ENCODE peak calls at places on chromosomes 11 and 22, in six cellular contexts. One of them, this sample, is unnamed.

GRCh38 chr11:72333657-72334056 is 89.7 kb upstream of the PHOX2A start:
- DNase-seq in stimulated activated CD4-positive, alpha-beta T cell treated with anti-CD3 and anti-CD28 coated beads, Interleukin-15, amount 100 ng/mL, for 1 hour: no peak
- DNase-seq in activated CD8-positive, alpha-beta memory T cell treated with anti-CD3 and anti-CD28 coated beads, Interleukin-2, amount 50 U/mL, for 48 hours: no peak
- DNase-seq in AG08396: no peak
- DNase-seq in activated B cell treated with CpG ODN at 0.5 μM for 24 hours: no peak
- DNase-seq in PC-3: no peak
- DNase-seq in this sample: no peak

GRCh38 chr11:4072668-4073285 is 21.8 kb upstream of the RRM1 start:
- DNase-seq in activated CD8-positive, alpha-beta memory T cell treated with anti-CD3 and anti-CD28 coated beads, Interleukin-2, amount 50 U/mL, for 48 hours: no peak
- DNase-seq in PC-3: peak
- DNase-seq in stimulated activated CD4-positive, alpha-beta T cell treated with anti-CD3 and anti-CD28 coated beads, Interleukin-15, amount 100 ng/mL, for 1 hour: no peak
- DNase-seq in AG08396: peak
- DNase-seq in activated B cell treated with CpG ODN at 0.5 μM for 24 hours: no peak
- DNase-seq in this sample: peak

GRCh38 chr11:127017482-127017881 is 16.9 kb upstream of the KIRREL3 start:
- DNase-seq in activated B cell treated with CpG ODN at 0.5 μM for 24 hours: no peak
- DNase-seq in AG08396: peak
- DNase-seq in PC-3: peak
- DNase-seq in stimulated activated CD4-positive, alpha-beta T cell treated with anti-CD3 and anti-CD28 coated beads, Interleukin-15, amount 100 ng/mL, for 1 hour: no peak
- DNase-seq in activated CD8-positive, alpha-beta memory T cell treated with anti-CD3 and anti-CD28 coated beads, Interleukin-2, amount 50 U/mL, for 48 hours: no peak
- DNase-seq in this sample: peak

GRCh38 chr11:86715611-86716010 is 43.2 kb upstream of the ME3 start:
- DNase-seq in stimulated activated CD4-positive, alpha-beta T cell treated with anti-CD3 and anti-CD28 coated beads, Interleukin-15, amount 100 ng/mL, for 1 hour: no peak
- DNase-seq in activated B cell treated with CpG ODN at 0.5 μM for 24 hours: no peak
- DNase-seq in AG08396: no peak
- DNase-seq in activated CD8-positive, alpha-beta memory T cell treated with anti-CD3 and anti-CD28 coated beads, Interleukin-2, amount 50 U/mL, for 48 hours: no peak
- DNase-seq in PC-3: no peak
- DNase-seq in this sample: no peak

GRCh38 chr22:38348751-38349496 is 31.7 kb upstream of the CSNK1E start:
- DNase-seq in AG08396: no peak
- DNase-seq in stimulated activated CD4-positive, alpha-beta T cell treated with anti-CD3 and anti-CD28 coated beads, Interleukin-15, amount 100 ng/mL, for 1 hour: no peak
- DNase-seq in activated CD8-positive, alpha-beta memory T cell treated with anti-CD3 and anti-CD28 coated beads, Interleukin-2, amount 50 U/mL, for 48 hours: peak
- DNase-seq in activated B cell treated with CpG ODN at 0.5 μM for 24 hours: peak
- DNase-seq in PC-3: no peak
- DNase-seq in this sample: no peak

GRCh38 chr11:63919267-63920125 is 2.5 kb upstream of the RCOR2 start:
- DNase-seq in stimulated activated CD4-positive, alpha-beta T cell treated with anti-CD3 and anti-CD28 coated beads, Interleukin-15, amount 100 ng/mL, for 1 hour: no peak
- DNase-seq in activated B cell treated with CpG ODN at 0.5 μM for 24 hours: no peak
- DNase-seq in activated CD8-positive, alpha-beta memory T cell treated with anti-CD3 and anti-CD28 coated beads, Interleukin-2, amount 50 U/mL, for 48 hours: no peak
- DNase-seq in AG08396: no peak
- DNase-seq in PC-3: no peak
- DNase-seq in this sample: peak

GRCh38 chr11:81246937-81247336 is 1486.7 kb downstream of the FAM181B start:
- DNase-seq in AG08396: no peak
- DNase-seq in PC-3: no peak
- DNase-seq in activated CD8-positive, alpha-beta memory T cell treated with anti-CD3 and anti-CD28 coated beads, Interleukin-2, amount 50 U/mL, for 48 hours: no peak
- DNase-seq in stimulated activated CD4-positive, alpha-beta T cell treated with anti-CD3 and anti-CD28 coated beads, Interleukin-15, amount 100 ng/mL, for 1 hour: no peak
- DNase-seq in activated B cell treated with CpG ODN at 0.5 μM for 24 hours: no peak
- DNase-seq in this sample: no peak

GRCh38 chr11:59841514-59841913 is 3.8 kb downstream of the CBLIF start:
- DNase-seq in PC-3: no peak
- DNase-seq in activated B cell treated with CpG ODN at 0.5 μM for 24 hours: no peak
- DNase-seq in AG08396: no peak
- DNase-seq in stimulated activated CD4-positive, alpha-beta T cell treated with anti-CD3 and anti-CD28 coated beads, Interleukin-15, amount 100 ng/mL, for 1 hour: no peak
- DNase-seq in activated CD8-positive, alpha-beta memory T cell treated with anti-CD3 and anti-CD28 coated beads, Interleukin-2, amount 50 U/mL, for 48 hours: no peak
- DNase-seq in this sample: no peak

GRCh38 chr22:21660904-21661303 is 4.9 kb upstream of the PPIL2 start:
- DNase-seq in activated B cell treated with CpG ODN at 0.5 μM for 24 hours: no peak
- DNase-seq in AG08396: no peak
- DNase-seq in activated CD8-positive, alpha-beta memory T cell treated with anti-CD3 and anti-CD28 coated beads, Interleukin-2, amount 50 U/mL, for 48 hours: no peak
- DNase-seq in PC-3: no peak
- DNase-seq in stimulated activated CD4-positive, alpha-beta T cell treated with anti-CD3 and anti-CD28 coated beads, Interleukin-15, amount 100 ng/mL, for 1 hour: no peak
- DNase-seq in this sample: no peak

GRCh38 chr22:31350410-31350863 is 4.3 kb upstream of the PATZ1 start:
- DNase-seq in activated CD8-positive, alpha-beta memory T cell treated with anti-CD3 and anti-CD28 coated beads, Interleukin-2, amount 50 U/mL, for 48 hours: no peak
- DNase-seq in activated B cell treated with CpG ODN at 0.5 μM for 24 hours: no peak
- DNase-seq in stimulated activated CD4-positive, alpha-beta T cell treated with anti-CD3 and anti-CD28 coated beads, Interleukin-15, amount 100 ng/mL, for 1 hour: no peak
- DNase-seq in AG08396: no peak
- DNase-seq in PC-3: no peak
- DNase-seq in this sample: no peak

GRCh38 chr11:31022080-31022479 is 347.5 kb downstream of the DCDC1 start:
- DNase-seq in activated CD8-positive, alpha-beta memory T cell treated with anti-CD3 and anti-CD28 coated beads, Interleukin-2, amount 50 U/mL, for 48 hours: no peak
- DNase-seq in stimulated activated CD4-positive, alpha-beta T cell treated with anti-CD3 and anti-CD28 coated beads, Interleukin-15, amount 100 ng/mL, for 1 hour: no peak
- DNase-seq in AG08396: no peak
- DNase-seq in PC-3: no peak
- DNase-seq in activated B cell treated with CpG ODN at 0.5 μM for 24 hours: no peak
- DNase-seq in this sample: no peak

GRCh38 chr22:27105142-27106025 is 448.0 kb downstream of the MIAT start:
- DNase-seq in stimulated activated CD4-positive, alpha-beta T cell treated with anti-CD3 and anti-CD28 coated beads, Interleukin-15, amount 100 ng/mL, for 1 hour: no peak
- DNase-seq in AG08396: peak
- DNase-seq in activated CD8-positive, alpha-beta memory T cell treated with anti-CD3 and anti-CD28 coated beads, Interleukin-2, amount 50 U/mL, for 48 hours: no peak
- DNase-seq in activated B cell treated with CpG ODN at 0.5 μM for 24 hours: no peak
- DNase-seq in PC-3: no peak
- DNase-seq in this sample: peak

GRCh38 chr22:49963647-49964026 is 3.1 kb downstream of the PIM3 start:
- DNase-seq in activated CD8-positive, alpha-beta memory T cell treated with anti-CD3 and anti-CD28 coated beads, Interleukin-2, amount 50 U/mL, for 48 hours: peak
- DNase-seq in AG08396: no peak
- DNase-seq in PC-3: no peak
- DNase-seq in stimulated activated CD4-positive, alpha-beta T cell treated with anti-CD3 and anti-CD28 coated beads, Interleukin-15, amount 100 ng/mL, for 1 hour: peak
- DNase-seq in activated B cell treated with CpG ODN at 0.5 μM for 24 hours: no peak
- DNase-seq in this sample: no peak

GRCh38 chr11:107250017-107250416 is 207.6 kb downstream of the CWF19L2 start:
- DNase-seq in PC-3: no peak
- DNase-seq in AG08396: no peak
- DNase-seq in activated CD8-positive, alpha-beta memory T cell treated with anti-CD3 and anti-CD28 coated beads, Interleukin-2, amount 50 U/mL, for 48 hours: no peak
- DNase-seq in activated B cell treated with CpG ODN at 0.5 μM for 24 hours: no peak
- DNase-seq in stimulated activated CD4-positive, alpha-beta T cell treated with anti-CD3 and anti-CD28 coated beads, Interleukin-15, amount 100 ng/mL, for 1 hour: no peak
- DNase-seq in this sample: no peak

GRCh38 chr11:113977701-113978100 is 2.8 kb downstream of the HTR3A start:
- DNase-seq in stimulated activated CD4-positive, alpha-beta T cell treated with anti-CD3 and anti-CD28 coated beads, Interleukin-15, amount 100 ng/mL, for 1 hour: no peak
- DNase-seq in activated B cell treated with CpG ODN at 0.5 μM for 24 hours: peak
- DNase-seq in activated CD8-positive, alpha-beta memory T cell treated with anti-CD3 and anti-CD28 coated beads, Interleukin-2, amount 50 U/mL, for 48 hours: no peak
- DNase-seq in PC-3: no peak
- DNase-seq in AG08396: no peak
- DNase-seq in this sample: no peak

GRCh38 chr11:32531528-32531927 is 52.1 kb upstream of the EIF3M start:
- DNase-seq in stimulated activated CD4-positive, alpha-beta T cell treated with anti-CD3 and anti-CD28 coated beads, Interleukin-15, amount 100 ng/mL, for 1 hour: no peak
- DNase-seq in activated B cell treated with CpG ODN at 0.5 μM for 24 hours: no peak
- DNase-seq in PC-3: peak
- DNase-seq in activated CD8-positive, alpha-beta memory T cell treated with anti-CD3 and anti-CD28 coated beads, Interleukin-2, amount 50 U/mL, for 48 hours: no peak
- DNase-seq in AG08396: no peak
- DNase-seq in this sample: peak

GRCh38 chr22:47599753-47600152 is 837.3 kb downstream of the TBC1D22A start:
- DNase-seq in stimulated activated CD4-positive, alpha-beta T cell treated with anti-CD3 and anti-CD28 coated beads, Interleukin-15, amount 100 ng/mL, for 1 hour: no peak
- DNase-seq in PC-3: no peak
- DNase-seq in AG08396: no peak
- DNase-seq in activated CD8-positive, alpha-beta memory T cell treated with anti-CD3 and anti-CD28 coated beads, Interleukin-2, amount 50 U/mL, for 48 hours: peak
- DNase-seq in activated B cell treated with CpG ODN at 0.5 μM for 24 hours: no peak
- DNase-seq in this sample: no peak

GRCh38 chr11:75858042-75858441 is 43.0 kb downstream of the UVRAG start:
- DNase-seq in activated CD8-positive, alpha-beta memory T cell treated with anti-CD3 and anti-CD28 coated beads, Interleukin-2, amount 50 U/mL, for 48 hours: no peak
- DNase-seq in stimulated activated CD4-positive, alpha-beta T cell treated with anti-CD3 and anti-CD28 coated beads, Interleukin-15, amount 100 ng/mL, for 1 hour: no peak
- DNase-seq in AG08396: no peak
- DNase-seq in PC-3: peak
- DNase-seq in activated B cell treated with CpG ODN at 0.5 μM for 24 hours: no peak
- DNase-seq in this sample: no peak

GRCh38 chr22:28249402-28249801 is 330.3 kb upstream of the PITPNB start:
- DNase-seq in activated CD8-positive, alpha-beta memory T cell treated with anti-CD3 and anti-CD28 coated beads, Interleukin-2, amount 50 U/mL, for 48 hours: no peak
- DNase-seq in stimulated activated CD4-positive, alpha-beta T cell treated with anti-CD3 and anti-CD28 coated beads, Interleukin-15, amount 100 ng/mL, for 1 hour: no peak
- DNase-seq in AG08396: no peak
- DNase-seq in PC-3: no peak
- DNase-seq in activated B cell treated with CpG ODN at 0.5 μM for 24 hours: no peak
- DNase-seq in this sample: no peak

GRCh38 chr11:117604349-117604995 is 192.5 kb downstream of the DSCAML1 start:
- DNase-seq in PC-3: peak
- DNase-seq in AG08396: peak
- DNase-seq in activated CD8-positive, alpha-beta memory T cell treated with anti-CD3 and anti-CD28 coated beads, Interleukin-2, amount 50 U/mL, for 48 hours: no peak
- DNase-seq in activated B cell treated with CpG ODN at 0.5 μM for 24 hours: no peak
- DNase-seq in stimulated activated CD4-positive, alpha-beta T cell treated with anti-CD3 and anti-CD28 coated beads, Interleukin-15, amount 100 ng/mL, for 1 hour: no peak
- DNase-seq in this sample: peak

GRCh38 chr11:73099512-73100266 is 42.4 kb downstream of the FCHSD2 start:
- DNase-seq in activated B cell treated with CpG ODN at 0.5 μM for 24 hours: no peak
- DNase-seq in AG08396: no peak
- DNase-seq in PC-3: no peak
- DNase-seq in stimulated activated CD4-positive, alpha-beta T cell treated with anti-CD3 and anti-CD28 coated beads, Interleukin-15, amount 100 ng/mL, for 1 hour: no peak
- DNase-seq in activated CD8-positive, alpha-beta memory T cell treated with anti-CD3 and anti-CD28 coated beads, Interleukin-2, amount 50 U/mL, for 48 hours: no peak
- DNase-seq in this sample: no peak

GRCh38 chr11:116379185-116379828 is 393.5 kb downstream of the BUD13 start:
- DNase-seq in PC-3: peak
- DNase-seq in AG08396: no peak
- DNase-seq in stimulated activated CD4-positive, alpha-beta T cell treated with anti-CD3 and anti-CD28 coated beads, Interleukin-15, amount 100 ng/mL, for 1 hour: no peak
- DNase-seq in activated B cell treated with CpG ODN at 0.5 μM for 24 hours: no peak
- DNase-seq in activated CD8-positive, alpha-beta memory T cell treated with anti-CD3 and anti-CD28 coated beads, Interleukin-2, amount 50 U/mL, for 48 hours: no peak
- DNase-seq in this sample: peak

GRCh38 chr22:47072642-47072967 is 310.2 kb downstream of the TBC1D22A start:
- DNase-seq in stimulated activated CD4-positive, alpha-beta T cell treated with anti-CD3 and anti-CD28 coated beads, Interleukin-15, amount 100 ng/mL, for 1 hour: no peak
- DNase-seq in AG08396: no peak
- DNase-seq in PC-3: no peak
- DNase-seq in activated CD8-positive, alpha-beta memory T cell treated with anti-CD3 and anti-CD28 coated beads, Interleukin-2, amount 50 U/mL, for 48 hours: no peak
- DNase-seq in activated B cell treated with CpG ODN at 0.5 μM for 24 hours: no peak
- DNase-seq in this sample: no peak

GRCh38 chr11:68373189-68373809 is 60.9 kb downstream of the LRP5 start:
- DNase-seq in activated CD8-positive, alpha-beta memory T cell treated with anti-CD3 and anti-CD28 coated beads, Interleukin-2, amount 50 U/mL, for 48 hours: no peak
- DNase-seq in stimulated activated CD4-positive, alpha-beta T cell treated with anti-CD3 and anti-CD28 coated beads, Interleukin-15, amount 100 ng/mL, for 1 hour: no peak
- DNase-seq in PC-3: no peak
- DNase-seq in activated B cell treated with CpG ODN at 0.5 μM for 24 hours: no peak
- DNase-seq in AG08396: peak
- DNase-seq in this sample: no peak

GRCh38 chr11:64753380-64754123 is 6.2 kb downstream of the PYGM start:
- DNase-seq in PC-3: no peak
- DNase-seq in AG08396: no peak
- DNase-seq in activated B cell treated with CpG ODN at 0.5 μM for 24 hours: no peak
- DNase-seq in stimulated activated CD4-positive, alpha-beta T cell treated with anti-CD3 and anti-CD28 coated beads, Interleukin-15, amount 100 ng/mL, for 1 hour: no peak
- DNase-seq in activated CD8-positive, alpha-beta memory T cell treated with anti-CD3 and anti-CD28 coated beads, Interleukin-2, amount 50 U/mL, for 48 hours: no peak
- DNase-seq in this sample: no peak

GRCh38 chr22:26610983-26611382 is 6.8 kb downstream of the CRYBB1 start:
- DNase-seq in activated B cell treated with CpG ODN at 0.5 μM for 24 hours: no peak
- DNase-seq in stimulated activated CD4-positive, alpha-beta T cell treated with anti-CD3 and anti-CD28 coated beads, Interleukin-15, amount 100 ng/mL, for 1 hour: no peak
- DNase-seq in PC-3: peak
- DNase-seq in AG08396: no peak
- DNase-seq in activated CD8-positive, alpha-beta memory T cell treated with anti-CD3 and anti-CD28 coated beads, Interleukin-2, amount 50 U/mL, for 48 hours: no peak
- DNase-seq in this sample: peak

GRCh38 chr11:118071416-118072030 is 5.4 kb upstream of the TMPRSS4 start:
- DNase-seq in AG08396: no peak
- DNase-seq in activated CD8-positive, alpha-beta memory T cell treated with anti-CD3 and anti-CD28 coated beads, Interleukin-2, amount 50 U/mL, for 48 hours: no peak
- DNase-seq in PC-3: no peak
- DNase-seq in activated B cell treated with CpG ODN at 0.5 μM for 24 hours: no peak
- DNase-seq in stimulated activated CD4-positive, alpha-beta T cell treated with anti-CD3 and anti-CD28 coated beads, Interleukin-15, amount 100 ng/mL, for 1 hour: no peak
- DNase-seq in this sample: no peak

GRCh38 chr11:1072116-1072820 is 2.4 kb upstream of the MUC2 start:
- DNase-seq in stimulated activated CD4-positive, alpha-beta T cell treated with anti-CD3 and anti-CD28 coated beads, Interleukin-15, amount 100 ng/mL, for 1 hour: no peak
- DNase-seq in PC-3: peak
- DNase-seq in activated B cell treated with CpG ODN at 0.5 μM for 24 hours: no peak
- DNase-seq in AG08396: no peak
- DNase-seq in activated CD8-positive, alpha-beta memory T cell treated with anti-CD3 and anti-CD28 coated beads, Interleukin-2, amount 50 U/mL, for 48 hours: no peak
- DNase-seq in this sample: peak

GRCh38 chr11:87425943-87426342 is 388.2 kb downstream of the TMEM135 start:
- DNase-seq in activated B cell treated with CpG ODN at 0.5 μM for 24 hours: no peak
- DNase-seq in PC-3: peak
- DNase-seq in AG08396: peak
- DNase-seq in stimulated activated CD4-positive, alpha-beta T cell treated with anti-CD3 and anti-CD28 coated beads, Interleukin-15, amount 100 ng/mL, for 1 hour: no peak
- DNase-seq in activated CD8-positive, alpha-beta memory T cell treated with anti-CD3 and anti-CD28 coated beads, Interleukin-2, amount 50 U/mL, for 48 hours: no peak
- DNase-seq in this sample: peak

GRCh38 chr11:65882191-65883057 is 2.8 kb downstream of the CTSW start:
- DNase-seq in stimulated activated CD4-positive, alpha-beta T cell treated with anti-CD3 and anti-CD28 coated beads, Interleukin-15, amount 100 ng/mL, for 1 hour: no peak
- DNase-seq in activated CD8-positive, alpha-beta memory T cell treated with anti-CD3 and anti-CD28 coated beads, Interleukin-2, amount 50 U/mL, for 48 hours: no peak
- DNase-seq in activated B cell treated with CpG ODN at 0.5 μM for 24 hours: no peak
- DNase-seq in PC-3: no peak
- DNase-seq in AG08396: no peak
- DNase-seq in this sample: no peak

GRCh38 chr22:42376721-42377177 is 55.5 kb downstream of the NFAM1 start:
- DNase-seq in activated CD8-positive, alpha-beta memory T cell treated with anti-CD3 and anti-CD28 coated beads, Interleukin-2, amount 50 U/mL, for 48 hours: no peak
- DNase-seq in activated B cell treated with CpG ODN at 0.5 μM for 24 hours: no peak
- DNase-seq in AG08396: peak
- DNase-seq in PC-3: no peak
- DNase-seq in stimulated activated CD4-positive, alpha-beta T cell treated with anti-CD3 and anti-CD28 coated beads, Interleukin-15, amount 100 ng/mL, for 1 hour: no peak
- DNase-seq in this sample: no peak

GRCh38 chr11:93005239-93005638 is 35.8 kb downstream of the MTNR1B start:
- DNase-seq in AG08396: peak
- DNase-seq in activated CD8-positive, alpha-beta memory T cell treated with anti-CD3 and anti-CD28 coated beads, Interleukin-2, amount 50 U/mL, for 48 hours: no peak
- DNase-seq in PC-3: peak
- DNase-seq in activated B cell treated with CpG ODN at 0.5 μM for 24 hours: no peak
- DNase-seq in stimulated activated CD4-positive, alpha-beta T cell treated with anti-CD3 and anti-CD28 coated beads, Interleukin-15, amount 100 ng/mL, for 1 hour: no peak
- DNase-seq in this sample: no peak

GRCh38 chr11:71238941-71239340 is 13.4 kb downstream of the SHANK2 start:
- DNase-seq in activated CD8-positive, alpha-beta memory T cell treated with anti-CD3 and anti-CD28 coated beads, Interleukin-2, amount 50 U/mL, for 48 hours: no peak
- DNase-seq in AG08396: no peak
- DNase-seq in activated B cell treated with CpG ODN at 0.5 μM for 24 hours: no peak
- DNase-seq in stimulated activated CD4-positive, alpha-beta T cell treated with anti-CD3 and anti-CD28 coated beads, Interleukin-15, amount 100 ng/mL, for 1 hour: no peak
- DNase-seq in PC-3: no peak
- DNase-seq in this sample: no peak

GRCh38 chr11:70760416-70761020 is 362.2 kb downstream of the CTTN start:
- DNase-seq in stimulated activated CD4-positive, alpha-beta T cell treated with anti-CD3 and anti-CD28 coated beads, Interleukin-15, amount 100 ng/mL, for 1 hour: no peak
- DNase-seq in activated CD8-positive, alpha-beta memory T cell treated with anti-CD3 and anti-CD28 coated beads, Interleukin-2, amount 50 U/mL, for 48 hours: no peak
- DNase-seq in PC-3: peak
- DNase-seq in AG08396: no peak
- DNase-seq in activated B cell treated with CpG ODN at 0.5 μM for 24 hours: no peak
- DNase-seq in this sample: no peak

GRCh38 chr22:46511391-46512370 is 25.7 kb downstream of the CELSR1 start:
- DNase-seq in activated B cell treated with CpG ODN at 0.5 μM for 24 hours: no peak
- DNase-seq in AG08396: no peak
- DNase-seq in stimulated activated CD4-positive, alpha-beta T cell treated with anti-CD3 and anti-CD28 coated beads, Interleukin-15, amount 100 ng/mL, for 1 hour: no peak
- DNase-seq in PC-3: no peak
- DNase-seq in activated CD8-positive, alpha-beta memory T cell treated with anti-CD3 and anti-CD28 coated beads, Interleukin-2, amount 50 U/mL, for 48 hours: no peak
- DNase-seq in this sample: no peak

GRCh38 chr11:129734654-129735053 is 81.0 kb upstream of the TMEM45B start:
- DNase-seq in stimulated activated CD4-positive, alpha-beta T cell treated with anti-CD3 and anti-CD28 coated beads, Interleukin-15, amount 100 ng/mL, for 1 hour: no peak
- DNase-seq in activated CD8-positive, alpha-beta memory T cell treated with anti-CD3 and anti-CD28 coated beads, Interleukin-2, amount 50 U/mL, for 48 hours: no peak
- DNase-seq in PC-3: no peak
- DNase-seq in AG08396: no peak
- DNase-seq in activated B cell treated with CpG ODN at 0.5 μM for 24 hours: no peak
- DNase-seq in this sample: no peak

GRCh38 chr11:57325735-57326048 is 940 bp upstream of the TNKS1BP1 start:
- DNase-seq in activated B cell treated with CpG ODN at 0.5 μM for 24 hours: no peak
- DNase-seq in AG08396: no peak
- DNase-seq in stimulated activated CD4-positive, alpha-beta T cell treated with anti-CD3 and anti-CD28 coated beads, Interleukin-15, amount 100 ng/mL, for 1 hour: no peak
- DNase-seq in PC-3: no peak
- DNase-seq in activated CD8-positive, alpha-beta memory T cell treated with anti-CD3 and anti-CD28 coated beads, Interleukin-2, amount 50 U/mL, for 48 hours: no peak
- DNase-seq in this sample: no peak

GRCh38 chr11:100031973-100032372 is 655.1 kb upstream of the ARHGAP42 start:
- DNase-seq in AG08396: no peak
- DNase-seq in activated B cell treated with CpG ODN at 0.5 μM for 24 hours: no peak
- DNase-seq in PC-3: no peak
- DNase-seq in stimulated activated CD4-positive, alpha-beta T cell treated with anti-CD3 and anti-CD28 coated beads, Interleukin-15, amount 100 ng/mL, for 1 hour: no peak
- DNase-seq in activated CD8-positive, alpha-beta memory T cell treated with anti-CD3 and anti-CD28 coated beads, Interleukin-2, amount 50 U/mL, for 48 hours: no peak
- DNase-seq in this sample: no peak

GRCh38 chr11:130609121-130610035 is 160.9 kb downstream of the ADAMTS15 start:
- DNase-seq in activated B cell treated with CpG ODN at 0.5 μM for 24 hours: no peak
- DNase-seq in stimulated activated CD4-positive, alpha-beta T cell treated with anti-CD3 and anti-CD28 coated beads, Interleukin-15, amount 100 ng/mL, for 1 hour: no peak
- DNase-seq in PC-3: no peak
- DNase-seq in AG08396: peak
- DNase-seq in activated CD8-positive, alpha-beta memory T cell treated with anti-CD3 and anti-CD28 coated beads, Interleukin-2, amount 50 U/mL, for 48 hours: no peak
- DNase-seq in this sample: no peak

GRCh38 chr11:20599424-20600346 is at the start of gene SLC6A5:
- DNase-seq in activated B cell treated with CpG ODN at 0.5 μM for 24 hours: no peak
- DNase-seq in PC-3: peak
- DNase-seq in stimulated activated CD4-positive, alpha-beta T cell treated with anti-CD3 and anti-CD28 coated beads, Interleukin-15, amount 100 ng/mL, for 1 hour: no peak
- DNase-seq in activated CD8-positive, alpha-beta memory T cell treated with anti-CD3 and anti-CD28 coated beads, Interleukin-2, amount 50 U/mL, for 48 hours: peak
- DNase-seq in AG08396: peak
- DNase-seq in this sample: peak